ENCODE peak calls at places on chromosomes 4 and X, in eight cellular contexts. One of them, this sample, is unnamed.

GRCh38 chrX:12548746-12549145 is 242.5 kb upstream of the PRPS2 start:
- DNase-seq in chondrocyte: no peak
- DNase-seq in AG09309: no peak
- DNase-seq in amniotic stem cell: no peak
- DNase-seq in lower lobe of right lung: no peak
- DNase-seq in tibial artery: no peak
- DNase-seq in neuronal stem cell: peak
- DNase-seq in RWPE2: no peak
- DNase-seq in this sample: no peak

GRCh38 chrX:11105080-11105479 is 6.1 kb upstream of the HCCS start:
- DNase-seq in chondrocyte: no peak
- DNase-seq in AG09309: no peak
- DNase-seq in amniotic stem cell: no peak
- DNase-seq in lower lobe of right lung: no peak
- DNase-seq in tibial artery: no peak
- DNase-seq in neuronal stem cell: no peak
- DNase-seq in RWPE2: no peak
- DNase-seq in this sample: no peak

GRCh38 chr4:27692098-27692679 is 831.5 kb downstream of the STIM2 start:
- DNase-seq in chondrocyte: no peak
- DNase-seq in AG09309: peak
- DNase-seq in amniotic stem cell: no peak
- DNase-seq in lower lobe of right lung: no peak
- DNase-seq in tibial artery: no peak
- DNase-seq in neuronal stem cell: no peak
- DNase-seq in RWPE2: no peak
- DNase-seq in this sample: no peak

GRCh38 chrX:144006811-144007210 is 122.9 kb downstream of the UBE2NL start:
- DNase-seq in chondrocyte: no peak
- DNase-seq in AG09309: peak
- DNase-seq in amniotic stem cell: no peak
- DNase-seq in lower lobe of right lung: no peak
- DNase-seq in tibial artery: no peak
- DNase-seq in neuronal stem cell: no peak
- DNase-seq in RWPE2: no peak
- DNase-seq in this sample: no peak

GRCh38 chr4:13498464-13498863 is 14.3 kb upstream of the RAB28 start:
- DNase-seq in chondrocyte: no peak
- DNase-seq in AG09309: no peak
- DNase-seq in amniotic stem cell: no peak
- DNase-seq in lower lobe of right lung: no peak
- DNase-seq in tibial artery: no peak
- DNase-seq in neuronal stem cell: no peak
- DNase-seq in RWPE2: no peak
- DNase-seq in this sample: no peak

GRCh38 chrX:31871989-31872388 is 800.1 kb upstream of the FTHL17 start:
- DNase-seq in chondrocyte: no peak
- DNase-seq in AG09309: no peak
- DNase-seq in amniotic stem cell: no peak
- DNase-seq in lower lobe of right lung: no peak
- DNase-seq in tibial artery: no peak
- DNase-seq in neuronal stem cell: no peak
- DNase-seq in RWPE2: no peak
- DNase-seq in this sample: no peak

GRCh38 chr4:118968006-118968405 is 79.4 kb downstream of the SYNPO2 start:
- DNase-seq in chondrocyte: no peak
- DNase-seq in AG09309: peak
- DNase-seq in amniotic stem cell: peak
- DNase-seq in lower lobe of right lung: peak
- DNase-seq in tibial artery: peak
- DNase-seq in neuronal stem cell: no peak
- DNase-seq in RWPE2: no peak
- DNase-seq in this sample: peak

GRCh38 chr4:37763831-37764230 is 62.7 kb upstream of the PGM2 start:
- DNase-seq in chondrocyte: no peak
- DNase-seq in AG09309: no peak
- DNase-seq in amniotic stem cell: no peak
- DNase-seq in lower lobe of right lung: no peak
- DNase-seq in tibial artery: no peak
- DNase-seq in neuronal stem cell: no peak
- DNase-seq in RWPE2: no peak
- DNase-seq in this sample: no peak

GRCh38 chr4:139934336-139934735 is 219.6 kb downstream of the MAML3 start:
- DNase-seq in chondrocyte: no peak
- DNase-seq in AG09309: no peak
- DNase-seq in amniotic stem cell: no peak
- DNase-seq in lower lobe of right lung: no peak
- DNase-seq in tibial artery: no peak
- DNase-seq in neuronal stem cell: no peak
- DNase-seq in RWPE2: no peak
- DNase-seq in this sample: no peak

GRCh38 chr4:141802324-141802723 is 165.9 kb downstream of the IL15 start:
- DNase-seq in chondrocyte: no peak
- DNase-seq in AG09309: peak
- DNase-seq in amniotic stem cell: no peak
- DNase-seq in lower lobe of right lung: no peak
- DNase-seq in tibial artery: no peak
- DNase-seq in neuronal stem cell: no peak
- DNase-seq in RWPE2: no peak
- DNase-seq in this sample: no peak

GRCh38 chr4:169158046-169158445 is 112.7 kb downstream of the SH3RF1 start:
- DNase-seq in chondrocyte: no peak
- DNase-seq in AG09309: no peak
- DNase-seq in amniotic stem cell: no peak
- DNase-seq in lower lobe of right lung: no peak
- DNase-seq in tibial artery: no peak
- DNase-seq in neuronal stem cell: no peak
- DNase-seq in RWPE2: no peak
- DNase-seq in this sample: no peak

GRCh38 chr4:97104006-97104405 is 1039.3 kb downstream of the STPG2 start:
- DNase-seq in chondrocyte: no peak
- DNase-seq in AG09309: no peak
- DNase-seq in amniotic stem cell: no peak
- DNase-seq in lower lobe of right lung: no peak
- DNase-seq in tibial artery: no peak
- DNase-seq in neuronal stem cell: no peak
- DNase-seq in RWPE2: no peak
- DNase-seq in this sample: no peak

GRCh38 chr4:100095729-100096595 is 94.3 kb downstream of the DDIT4L start:
- DNase-seq in chondrocyte: no peak
- DNase-seq in AG09309: peak
- DNase-seq in amniotic stem cell: peak
- DNase-seq in lower lobe of right lung: peak
- DNase-seq in tibial artery: peak
- DNase-seq in neuronal stem cell: peak
- DNase-seq in RWPE2: peak
- DNase-seq in this sample: no peak

GRCh38 chr4:127400736-127401346 is 231.9 kb upstream of the INTU start:
- DNase-seq in chondrocyte: no peak
- DNase-seq in AG09309: peak
- DNase-seq in amniotic stem cell: peak
- DNase-seq in lower lobe of right lung: no peak
- DNase-seq in tibial artery: peak
- DNase-seq in neuronal stem cell: peak
- DNase-seq in RWPE2: no peak
- DNase-seq in this sample: peak

GRCh38 chrX:20527458-20528099 is 260.9 kb upstream of the RPS6KA3 start:
- DNase-seq in chondrocyte: no peak
- DNase-seq in AG09309: no peak
- DNase-seq in amniotic stem cell: peak
- DNase-seq in lower lobe of right lung: no peak
- DNase-seq in tibial artery: peak
- DNase-seq in neuronal stem cell: no peak
- DNase-seq in RWPE2: no peak
- DNase-seq in this sample: no peak

GRCh38 chr4:51880016-51880915 is 37.3 kb downstream of the DCUN1D4 start:
- DNase-seq in chondrocyte: no peak
- DNase-seq in AG09309: peak
- DNase-seq in amniotic stem cell: no peak
- DNase-seq in lower lobe of right lung: no peak
- DNase-seq in tibial artery: no peak
- DNase-seq in neuronal stem cell: no peak
- DNase-seq in RWPE2: no peak
- DNase-seq in this sample: no peak

GRCh38 chrX:12970691-12971202 is 4.2 kb upstream of the TMSB4X start:
- DNase-seq in chondrocyte: no peak
- DNase-seq in AG09309: no peak
- DNase-seq in amniotic stem cell: no peak
- DNase-seq in lower lobe of right lung: no peak
- DNase-seq in tibial artery: peak
- DNase-seq in neuronal stem cell: no peak
- DNase-seq in RWPE2: no peak
- DNase-seq in this sample: no peak

GRCh38 chrX:10636337-10636736 is 16.0 kb upstream of the MID1 start:
- DNase-seq in chondrocyte: no peak
- DNase-seq in AG09309: no peak
- DNase-seq in amniotic stem cell: peak
- DNase-seq in lower lobe of right lung: no peak
- DNase-seq in tibial artery: peak
- DNase-seq in neuronal stem cell: no peak
- DNase-seq in RWPE2: no peak
- DNase-seq in this sample: no peak